ENCODE peak calls at places on chromosomes 12 and 14, in eight cellular contexts. J is HL-60, Z is AG04450, I is upper lobe of left lung, B is RWPE1, Y is omental fat pad, A is tibial nerve, H is cardiac fibroblast. V is an unnamed sample.

GRCh38 chr12:63098851-63099250 is 52.1 kb downstream of the AVPR1A start:
- DNase-seq in Y (no peak), Z (no peak), B (no peak), J (no peak), I (no peak), H (no peak), A (no peak), V (no peak)

GRCh38 chr12:127393896-127394295 is 873.1 kb upstream of the TMEM132C start:
- DNase-seq in I (no peak), A (no peak), H (peak), Y (no peak), J (no peak), Z (no peak), B (peak), V (no peak)

GRCh38 chr12:113082486-113083148 is 26.1 kb downstream of the DTX1 start:
- DNase-seq in H (no peak), Z (no peak), J (no peak), A (no peak), Y (no peak), I (no peak), B (no peak), V (no peak)

GRCh38 chr14:76313861-76314260 is 62.1 kb upstream of the ESRRB start:
- DNase-seq in A (no peak), H (no peak), J (no peak), B (no peak), Z (no peak), I (no peak), Y (no peak), V (no peak)

GRCh38 chr12:10293570-10294227 is 14.0 kb upstream of the KLRD1 start:
- DNase-seq in H (no peak), I (no peak), Z (no peak), A (no peak), J (no peak), Y (no peak), B (no peak), V (no peak)

GRCh38 chr12:23555808-23556207 is 393.7 kb downstream of the SOX5 start:
- DNase-seq in Y (no peak), A (no peak), H (no peak), B (no peak), I (no peak), J (no peak), Z (no peak), V (no peak)

GRCh38 chr14:39094515-39094914 is 8.5 kb downstream of the SEC23A start:
- DNase-seq in B (no peak), Y (no peak), A (no peak), J (no peak), Z (no peak), I (no peak), H (no peak), V (no peak)

GRCh38 chr12:53985358-53985899 is 483 bp downstream of the HOXC10 start:
- DNase-seq in I (no peak), Z (no peak), H (no peak), J (no peak), Y (no peak), A (no peak), B (no peak), V (no peak)

GRCh38 chr12:94561943-94562411 is 88.4 kb downstream of the TMCC3 start:
- DNase-seq in Y (no peak), H (no peak), A (no peak), J (no peak), B (peak), Z (no peak), I (no peak), V (no peak)

GRCh38 chr14:69234106-69234505 is 25.9 kb upstream of the GALNT16 start:
- DNase-seq in Y (no peak), H (no peak), A (no peak), J (no peak), Z (no peak), I (no peak), B (no peak), V (no peak)

GRCh38 chr12:79326225-79326624 is 364.5 kb downstream of the PAWR start:
- DNase-seq in I (no peak), J (no peak), Y (no peak), B (no peak), Z (no peak), A (no peak), H (no peak), V (no peak)

GRCh38 chr14:69605761-69606160 is 5.6 kb upstream of the SUSD6 start:
- DNase-seq in J (no peak), H (no peak), Z (no peak), B (no peak), Y (no peak), A (no peak), I (no peak), V (no peak)

GRCh38 chr14:30656190-30656632 is 34.1 kb downstream of the SCFD1 start:
- DNase-seq in J (peak), Y (no peak), H (peak), Z (no peak), I (peak), A (peak), B (peak), V (no peak)

GRCh38 chr14:90398315-90398811 is 1.5 kb downstream of the CALM1 start:
- DNase-seq in I (peak), J (peak), B (peak), H (no peak), Z (no peak), Y (no peak), A (peak), V (peak)

GRCh38 chr14:22099942-22100763 is 426.5 kb upstream of the OR4E1 start:
- DNase-seq in A (peak), B (peak), J (peak), H (peak), Y (no peak), Z (peak), I (peak), V (no peak)

GRCh38 chr14:52268191-52269061 is 928 bp downstream of the PTGDR start:
- DNase-seq in J (no peak), A (no peak), I (no peak), Z (no peak), Y (no peak), B (no peak), H (peak), V (no peak)

GRCh38 chr12:115407036-115407435 is 723.1 kb upstream of the TBX3 start:
- DNase-seq in Y (no peak), A (no peak), I (no peak), B (no peak), J (no peak), H (no peak), Z (no peak), V (no peak)

GRCh38 chr12:96015672-96016071 is 19.5 kb upstream of the HAL start:
- DNase-seq in A (no peak), J (no peak), I (no peak), B (no peak), Z (no peak), H (peak), Y (no peak), V (no peak)

GRCh38 chr12:51323317-51323960 is 535 bp downstream of the BIN2 start:
- DNase-seq in B (no peak), Z (no peak), Y (no peak), H (no peak), A (no peak), I (peak), J (peak), V (no peak)
- TF ChIP-seq CTCF in B (no peak), Z (no peak), Y (no peak), H (no peak), A (no peak), I (no peak), J (no peak), V (no peak)

GRCh38 chr12:20604408-20604807 is 90.7 kb upstream of the SLCO1C1 start:
- DNase-seq in Y (no peak), I (no peak), H (no peak), B (no peak), J (no peak), Z (no peak), A (no peak), V (no peak)

GRCh38 chr12:20599757-20600156 is 95.4 kb upstream of the SLCO1C1 start:
- DNase-seq in J (no peak), I (no peak), Z (no peak), B (no peak), Y (no peak), A (no peak), H (no peak), V (no peak)

GRCh38 chr12:20602671-20603402 is 92.3 kb upstream of the SLCO1C1 start:
- DNase-seq in H (peak), Y (no peak), J (no peak), I (no peak), Z (no peak), A (no peak), B (no peak), V (no peak)

GRCh38 chr12:20596036-20596435 is 99.1 kb upstream of the SLCO1C1 start:
- DNase-seq in Y (no peak), B (no peak), Z (no peak), H (no peak), I (no peak), A (no peak), J (no peak), V (no peak)

GRCh38 chr12:20601668-20602280 is 93.4 kb upstream of the SLCO1C1 start:
- DNase-seq in J (no peak), H (peak), Y (no peak), I (no peak), Z (no peak), B (peak), A (no peak), V (no peak)
- TF ChIP-seq CTCF in J (no peak), H (peak), Y (no peak), I (no peak), Z (peak), B (no peak), A (peak), V (no peak)

GRCh38 chr12:26629864-26630263 is 203.1 kb downstream of the ITPR2 start:
- DNase-seq in A (no peak), B (no peak), J (no peak), H (peak), I (no peak), Z (no peak), Y (no peak), V (no peak)
- TF ChIP-seq CTCF in A (no peak), B (no peak), J (no peak), H (peak), I (no peak), Z (peak), Y (no peak), V (no peak)

DNA sequence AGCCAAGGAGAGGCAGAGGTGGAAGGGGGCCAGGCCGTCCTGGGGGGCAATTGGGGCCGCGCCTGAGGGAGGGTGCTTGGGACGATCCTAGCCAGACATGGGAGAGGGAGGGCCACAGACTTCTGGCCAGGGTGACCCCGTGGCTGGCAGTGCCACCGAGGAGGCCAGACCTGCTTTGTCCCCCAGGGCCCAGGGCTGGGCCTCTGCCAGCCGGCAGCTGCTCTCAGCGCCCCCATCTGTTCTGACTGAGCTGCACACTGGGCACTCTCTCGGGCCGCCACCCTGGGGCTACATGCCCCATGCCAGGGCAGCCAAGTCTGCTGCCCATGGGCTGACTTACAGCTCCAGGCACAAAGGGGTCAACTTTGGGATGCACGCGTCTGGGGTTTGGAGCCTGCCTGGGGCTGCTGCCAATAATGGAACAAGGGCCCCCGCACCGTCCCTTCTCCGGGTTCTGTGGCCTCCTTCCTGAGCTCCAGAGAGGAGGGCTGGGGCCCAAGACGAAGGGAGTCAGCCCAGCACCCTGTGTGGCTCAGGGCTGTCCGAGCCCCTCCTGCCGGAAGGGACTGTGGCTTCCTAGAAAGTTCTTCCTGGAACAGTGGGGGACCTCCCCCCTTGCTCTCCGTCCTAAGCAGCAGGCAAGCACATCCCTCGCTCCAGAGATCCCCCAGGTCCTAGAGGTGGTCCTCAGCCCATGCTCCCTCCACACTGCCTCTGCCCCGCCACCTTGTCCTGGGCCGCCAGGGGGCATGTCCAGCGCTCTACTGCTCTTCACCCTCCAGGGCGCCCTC is 1.1 kb downstream of the ADSS1 start:
- DNase-seq in Y (no peak), Z (no peak), A (no peak), I (no peak), H (peak), B (no peak), J (no peak), V (no peak)
- TF ChIP-seq CTCF in Y (no peak), Z (peak), A (peak), I (no peak), H (peak), B (peak), J (peak), V (no peak)

GRCh38 chr12:106188249-106188648 is 49.5 kb upstream of the NUAK1 start:
- DNase-seq in Z (no peak), J (no peak), I (no peak), B (no peak), H (no peak), Y (no peak), A (no peak), V (no peak)

GRCh38 chr12:106187155-106187789 is 48.5 kb upstream of the NUAK1 start:
- DNase-seq in Z (no peak), Y (no peak), I (no peak), H (no peak), J (no peak), B (no peak), A (no peak), V (no peak)

GRCh38 chr12:106192659-106193403 is 54.1 kb upstream of the NUAK1 start:
- DNase-seq in I (no peak), B (no peak), Y (no peak), Z (no peak), H (no peak), J (no peak), A (peak), V (no peak)

GRCh38 chr12:106187842-106188241 is 49.1 kb upstream of the NUAK1 start:
- DNase-seq in B (no peak), A (no peak), J (no peak), H (no peak), I (no peak), Y (no peak), Z (no peak), V (no peak)

GRCh38 chr12:106189341-106189740 is 50.6 kb upstream of the NUAK1 start:
- DNase-seq in B (no peak), I (no peak), H (no peak), Y (no peak), A (no peak), J (no peak), Z (no peak), V (no peak)
- TF ChIP-seq CTCF in B (no peak), I (no peak), H (no peak), Y (no peak), A (no peak), J (no peak), Z (no peak), V (no peak)

DNA sequence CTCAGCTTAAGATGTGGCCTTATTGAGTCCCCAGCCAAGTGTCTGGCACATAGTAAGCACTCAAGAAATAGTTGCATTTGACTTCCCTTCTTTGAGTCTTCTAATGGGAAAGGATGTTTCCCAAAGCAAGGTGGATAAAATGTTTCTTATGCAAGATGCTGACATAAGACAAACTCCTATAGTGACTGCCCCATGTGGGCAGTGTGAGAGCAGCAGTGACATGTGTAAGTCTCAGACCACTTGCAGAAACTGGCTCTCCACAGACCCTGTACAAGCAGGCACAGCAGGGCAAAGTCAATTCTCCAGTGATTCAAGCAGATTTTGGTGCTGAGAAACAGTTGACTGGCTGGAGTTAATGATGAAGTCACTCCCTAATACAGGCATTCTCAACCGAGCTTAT is 255.3 kb downstream of the ANO2 start:
- DNase-seq in A (no peak), I (no peak), B (no peak), H (no peak), Y (no peak), Z (no peak), J (no peak), V (no peak)
- TF ChIP-seq CTCF in A (no peak), I (no peak), B (no peak), H (no peak), Y (no peak), Z (no peak), J (no peak), V (no peak)

DNA sequence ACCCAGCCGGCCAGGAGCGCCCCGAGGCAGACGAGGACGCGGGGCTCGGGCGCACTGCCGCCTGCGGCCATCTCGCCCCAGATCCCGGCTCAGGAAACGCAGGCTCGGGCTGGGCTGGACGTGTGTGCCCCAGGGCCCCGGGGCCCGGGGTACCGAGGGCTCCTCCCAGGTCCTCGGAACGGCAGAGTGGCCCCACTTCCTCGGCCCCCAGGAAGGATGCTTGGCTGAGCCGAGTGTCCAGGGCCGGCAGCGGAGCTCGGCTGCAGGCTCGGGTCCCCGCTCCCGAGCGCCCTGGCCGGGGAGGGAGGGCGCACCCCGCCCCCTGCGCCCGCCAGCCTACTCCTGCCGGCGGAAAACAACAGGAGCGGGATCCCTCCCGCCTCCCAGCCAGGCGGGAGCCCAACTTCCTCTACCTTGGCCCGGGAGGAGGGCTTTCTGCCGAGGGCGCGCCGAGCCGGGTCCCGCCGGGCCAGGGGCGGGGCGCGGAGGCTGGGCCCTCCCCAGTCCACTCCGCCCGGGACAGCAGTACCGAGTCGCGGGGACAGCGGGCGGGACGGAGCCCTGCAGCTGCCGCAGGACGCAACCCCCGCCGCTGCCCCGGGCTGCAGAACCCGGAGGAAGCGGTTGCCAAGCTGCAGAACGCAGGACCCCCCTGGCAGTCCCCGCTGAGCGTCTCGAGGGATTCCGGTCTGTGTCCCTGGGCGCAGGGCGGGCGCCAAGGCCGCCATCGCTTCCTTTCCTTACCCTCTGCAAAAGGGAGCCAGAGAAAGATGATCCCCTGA is at the start of gene VSIG10:
- DNase-seq in Y (no peak), H (peak), B (peak), Z (no peak), A (peak), J (peak), I (peak), V (no peak)
- TF ChIP-seq CTCF in Y (no peak), H (no peak), B (no peak), Z (peak), A (no peak), J (no peak), I (no peak), V (no peak)